ENCODE peak calls at places on chromosomes 4 and X, in seven cellular contexts. One of them, this sample, is unnamed. For H3K9me3, the result is how much of the 10 kb centered on the place peaks cover.

GRCh38 chr4:55758570-55758969 is 61.0 kb upstream of the EXOC1L start:
- DNase-seq in PC-3: no peak
- DNase-seq in endothelial cell of umbilical vein: no peak
- DNase-seq in stomach: no peak
- DNase-seq in HCT116: no peak
- DNase-seq in tibial artery: no peak
- DNase-seq in psoas muscle: no peak
- DNase-seq in this sample: no peak

GRCh38 chrX:70508296-70508911 is 63.8 kb downstream of the DLG3 start:
- DNase-seq in HCT116: no peak
- DNase-seq in tibial artery: no peak
- DNase-seq in psoas muscle: no peak
- DNase-seq in stomach: no peak
- DNase-seq in endothelial cell of umbilical vein: peak
- DNase-seq in PC-3: peak
- DNase-seq in this sample: no peak

GRCh38 chr4:151407466-151408379 is 1.3 kb upstream of the FHIP1A start:
- DNase-seq in PC-3: peak
- DNase-seq in stomach: peak
- DNase-seq in endothelial cell of umbilical vein: no peak
- DNase-seq in HCT116: no peak
- DNase-seq in psoas muscle: peak
- DNase-seq in tibial artery: no peak
- DNase-seq in this sample: peak

GRCh38 chr4:139704915-139705485 is 39.4 kb downstream of the MGST2 start:
- DNase-seq in tibial artery: no peak
- DNase-seq in psoas muscle: no peak
- DNase-seq in PC-3: peak
- DNase-seq in endothelial cell of umbilical vein: peak
- DNase-seq in HCT116: peak
- DNase-seq in stomach: no peak
- DNase-seq in this sample: no peak

GRCh38 chrX:120653000-120653399 is 23.1 kb upstream of the C1GALT1C1 start:
- DNase-seq in endothelial cell of umbilical vein: no peak
- DNase-seq in PC-3: no peak
- DNase-seq in stomach: no peak
- DNase-seq in tibial artery: no peak
- DNase-seq in HCT116: no peak
- DNase-seq in psoas muscle: no peak
- DNase-seq in this sample: no peak

GRCh38 chrX:115459883-115460564 is 101.0 kb upstream of the PLS3 start:
- DNase-seq in tibial artery: no peak
- DNase-seq in stomach: no peak
- DNase-seq in endothelial cell of umbilical vein: no peak
- DNase-seq in psoas muscle: no peak
- DNase-seq in HCT116: no peak
- DNase-seq in PC-3: peak
- DNase-seq in this sample: no peak

GRCh38 chr4:71065991-71066390 is 72.5 kb downstream of the DCK start:
- DNase-seq in stomach: no peak
- DNase-seq in tibial artery: no peak
- DNase-seq in PC-3: no peak
- DNase-seq in endothelial cell of umbilical vein: no peak
- DNase-seq in psoas muscle: no peak
- DNase-seq in HCT116: no peak
- DNase-seq in this sample: no peak

GRCh38 chr4:98482847-98483806 is 175.3 kb downstream of the TSPAN5 start:
- DNase-seq in HCT116: peak
- DNase-seq in tibial artery: no peak
- DNase-seq in endothelial cell of umbilical vein: peak
- DNase-seq in stomach: no peak
- DNase-seq in PC-3: peak
- DNase-seq in psoas muscle: no peak
- DNase-seq in this sample: no peak

GRCh38 chr4:27624749-27625148 is 764.1 kb downstream of the STIM2 start:
- DNase-seq in stomach: no peak
- DNase-seq in PC-3: no peak
- DNase-seq in psoas muscle: no peak
- DNase-seq in endothelial cell of umbilical vein: no peak
- DNase-seq in tibial artery: no peak
- DNase-seq in HCT116: no peak
- DNase-seq in this sample: no peak

GRCh38 chrX:139890991-139891700 is 41.7 kb downstream of the ATP11C start:
- DNase-seq in endothelial cell of umbilical vein: peak
- DNase-seq in stomach: no peak
- DNase-seq in psoas muscle: no peak
- DNase-seq in tibial artery: no peak
- DNase-seq in HCT116: no peak
- DNase-seq in PC-3: peak
- DNase-seq in this sample: no peak

GRCh38 chr4:180330521-180330920 is 1912.7 kb upstream of the TENM3 start:
- DNase-seq in PC-3: peak
- DNase-seq in HCT116: no peak
- DNase-seq in stomach: no peak
- DNase-seq in tibial artery: no peak
- DNase-seq in psoas muscle: no peak
- DNase-seq in endothelial cell of umbilical vein: no peak
- DNase-seq in this sample: no peak

GRCh38 chr4:54687887-54688841 is 30.4 kb downstream of the KIT start:
- DNase-seq in PC-3: no peak
- DNase-seq in stomach: no peak
- DNase-seq in tibial artery: no peak
- DNase-seq in endothelial cell of umbilical vein: no peak
- DNase-seq in psoas muscle: no peak
- DNase-seq in HCT116: no peak
- DNase-seq in this sample: no peak

GRCh38 chr4:102735578-102735977 is 25.2 kb downstream of the MANBA start:
- DNase-seq in endothelial cell of umbilical vein: no peak
- DNase-seq in psoas muscle: no peak
- DNase-seq in HCT116: no peak
- DNase-seq in stomach: no peak
- DNase-seq in tibial artery: no peak
- DNase-seq in PC-3: peak
- DNase-seq in this sample: no peak

GRCh38 chr4:6764976-6765620 is 17.4 kb upstream of the KIAA0232 start:
- DNase-seq in HCT116: no peak
- DNase-seq in endothelial cell of umbilical vein: no peak
- DNase-seq in PC-3: no peak
- DNase-seq in tibial artery: no peak
- DNase-seq in stomach: no peak
- DNase-seq in psoas muscle: no peak
- DNase-seq in this sample: no peak

GRCh38 chrX:25726539-25726938 is 411.6 kb upstream of the MAGEB18 start:
- DNase-seq in tibial artery: no peak
- DNase-seq in HCT116: no peak
- DNase-seq in endothelial cell of umbilical vein: no peak
- DNase-seq in psoas muscle: no peak
- DNase-seq in stomach: no peak
- DNase-seq in PC-3: no peak
- DNase-seq in this sample: no peak

GRCh38 chr4:112951362-112951962 is 98.0 kb upstream of the ANK2 start:
- DNase-seq in PC-3: peak
- DNase-seq in endothelial cell of umbilical vein: peak
- DNase-seq in HCT116: no peak
- DNase-seq in tibial artery: no peak
- DNase-seq in stomach: no peak
- DNase-seq in psoas muscle: no peak
- DNase-seq in this sample: no peak
- TF ChIP-seq CTCF in PC-3: peak
- TF ChIP-seq CTCF in endothelial cell of umbilical vein: peak
- TF ChIP-seq CTCF in HCT116: peak
- TF ChIP-seq CTCF in tibial artery: peak
- TF ChIP-seq CTCF in stomach: no peak
- TF ChIP-seq CTCF in psoas muscle: peak
- TF ChIP-seq CTCF in this sample: peak

GRCh38 chr4:1994935-1995334 is 13.8 kb downstream of the NELFA start:
- DNase-seq in HCT116: no peak
- DNase-seq in PC-3: no peak
- DNase-seq in tibial artery: no peak
- DNase-seq in endothelial cell of umbilical vein: no peak
- DNase-seq in stomach: no peak
- DNase-seq in psoas muscle: no peak
- DNase-seq in this sample: no peak

GRCh38 chr4:1993169-1993516 is 15.6 kb downstream of the NELFA start:
- DNase-seq in psoas muscle: no peak
- DNase-seq in tibial artery: no peak
- DNase-seq in HCT116: no peak
- DNase-seq in PC-3: no peak
- DNase-seq in stomach: no peak
- DNase-seq in endothelial cell of umbilical vein: no peak
- DNase-seq in this sample: no peak

GRCh38 chr4:1998296-1998695 is 10.5 kb downstream of the NELFA start:
- DNase-seq in PC-3: peak
- DNase-seq in endothelial cell of umbilical vein: no peak
- DNase-seq in psoas muscle: no peak
- DNase-seq in stomach: no peak
- DNase-seq in tibial artery: no peak
- DNase-seq in HCT116: no peak
- DNase-seq in this sample: no peak

GRCh38 chr4:1997712-1998111 is 11.1 kb downstream of the NELFA start:
- DNase-seq in PC-3: no peak
- DNase-seq in stomach: no peak
- DNase-seq in HCT116: no peak
- DNase-seq in endothelial cell of umbilical vein: no peak
- DNase-seq in tibial artery: no peak
- DNase-seq in psoas muscle: no peak
- DNase-seq in this sample: no peak

DNA sequence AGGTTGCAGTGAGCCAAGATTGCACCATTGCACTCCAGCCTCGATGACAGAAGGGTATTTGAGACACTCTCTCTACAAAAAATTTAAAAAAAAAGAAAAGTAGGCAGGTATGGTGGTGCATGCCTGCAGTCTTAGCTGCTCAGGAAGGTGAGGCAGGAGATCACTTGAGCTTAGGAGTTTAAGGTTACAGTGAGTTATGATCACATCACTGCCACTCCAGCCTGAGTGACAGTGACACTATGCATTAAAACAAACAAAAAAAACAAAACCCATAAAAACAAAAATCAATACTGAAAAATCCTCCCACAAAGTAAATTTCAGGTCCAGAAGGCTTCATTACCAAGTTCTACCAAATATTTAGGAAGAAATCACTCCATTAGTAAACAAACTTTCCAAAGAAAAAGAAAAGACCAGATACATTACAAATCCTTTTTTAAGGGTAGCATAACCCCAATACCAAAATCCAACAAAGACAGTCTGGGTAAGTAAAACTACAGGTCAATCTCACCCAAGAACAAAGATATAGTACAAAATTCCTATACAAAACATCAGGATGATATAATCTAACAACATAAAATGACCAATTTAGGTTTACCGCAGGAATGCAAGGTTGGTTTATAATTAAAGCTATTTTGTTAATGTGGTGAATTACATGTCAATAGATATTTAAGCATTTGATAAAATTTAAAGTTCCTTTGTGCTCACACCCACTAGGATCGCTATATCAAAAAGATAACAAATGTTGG is 11.7 kb downstream of the NELFA start:
- DNase-seq in endothelial cell of umbilical vein: no peak
- DNase-seq in HCT116: no peak
- DNase-seq in psoas muscle: no peak
- DNase-seq in stomach: no peak
- DNase-seq in PC-3: peak
- DNase-seq in tibial artery: no peak
- DNase-seq in this sample: no peak
- H3K9me3 ChIP-seq in endothelial cell of umbilical vein: under half
- H3K9me3 ChIP-seq in HCT116: under half
- H3K9me3 ChIP-seq in psoas muscle: under half
- H3K9me3 ChIP-seq in stomach: under half
- H3K9me3 ChIP-seq in PC-3: under half
- H3K9me3 ChIP-seq in tibial artery: under half
- H3K9me3 ChIP-seq in this sample: under half

DNA sequence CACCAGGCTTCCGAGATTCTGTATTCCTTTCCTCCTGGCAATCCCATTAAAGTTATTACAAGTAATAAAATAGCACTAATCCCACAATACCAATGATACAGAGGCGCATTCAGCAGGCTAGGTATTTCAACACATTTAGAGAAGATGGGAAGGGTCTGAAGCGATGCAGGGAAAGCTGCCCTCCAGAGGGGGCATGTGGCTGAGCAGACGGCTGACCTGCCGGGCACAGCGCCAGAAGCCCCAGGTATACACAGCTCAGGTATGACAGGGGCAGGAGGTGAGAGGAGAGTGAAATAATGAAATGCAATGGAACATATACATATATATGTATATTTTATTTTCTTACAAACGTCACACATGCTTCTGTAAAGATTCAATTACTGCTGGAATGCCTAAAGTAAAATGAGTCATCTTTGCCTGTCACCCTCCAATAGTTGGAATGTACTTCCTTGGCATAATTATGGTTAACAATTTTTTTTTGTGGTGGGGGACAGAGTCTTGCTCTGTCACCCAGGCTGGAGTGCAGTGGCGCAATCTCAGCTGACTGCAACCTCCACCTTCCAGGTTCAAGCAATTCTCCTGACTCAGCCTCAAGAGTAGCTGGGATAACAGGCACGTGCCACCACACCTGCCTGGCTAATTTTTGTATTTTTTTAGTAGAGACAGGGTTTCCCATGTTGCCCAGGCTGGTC is 21.3 kb upstream of the CDKN2AIP start:
- DNase-seq in PC-3: peak
- DNase-seq in psoas muscle: no peak
- DNase-seq in HCT116: no peak
- DNase-seq in endothelial cell of umbilical vein: no peak
- DNase-seq in stomach: no peak
- DNase-seq in tibial artery: no peak
- DNase-seq in this sample: no peak
- TF ChIP-seq CTCF in PC-3: no peak
- TF ChIP-seq CTCF in psoas muscle: no peak
- TF ChIP-seq CTCF in HCT116: no peak
- TF ChIP-seq CTCF in endothelial cell of umbilical vein: no peak
- TF ChIP-seq CTCF in stomach: no peak
- TF ChIP-seq CTCF in tibial artery: no peak
- TF ChIP-seq CTCF in this sample: no peak

GRCh38 chrX:55120767-55121358 is 32.0 kb downstream of the PAGE2 start:
- DNase-seq in PC-3: no peak
- DNase-seq in tibial artery: no peak
- DNase-seq in HCT116: no peak
- DNase-seq in stomach: no peak
- DNase-seq in psoas muscle: no peak
- DNase-seq in endothelial cell of umbilical vein: peak
- DNase-seq in this sample: no peak

GRCh38 chrX:55118574-55118973 is 29.8 kb downstream of the PAGE2 start:
- DNase-seq in PC-3: no peak
- DNase-seq in HCT116: no peak
- DNase-seq in endothelial cell of umbilical vein: peak
- DNase-seq in tibial artery: no peak
- DNase-seq in stomach: no peak
- DNase-seq in psoas muscle: no peak
- DNase-seq in this sample: no peak

GRCh38 chrX:55119271-55119670 is 30.5 kb downstream of the PAGE2 start:
- DNase-seq in endothelial cell of umbilical vein: peak
- DNase-seq in stomach: no peak
- DNase-seq in PC-3: no peak
- DNase-seq in tibial artery: no peak
- DNase-seq in HCT116: no peak
- DNase-seq in psoas muscle: no peak
- DNase-seq in this sample: no peak

DNA sequence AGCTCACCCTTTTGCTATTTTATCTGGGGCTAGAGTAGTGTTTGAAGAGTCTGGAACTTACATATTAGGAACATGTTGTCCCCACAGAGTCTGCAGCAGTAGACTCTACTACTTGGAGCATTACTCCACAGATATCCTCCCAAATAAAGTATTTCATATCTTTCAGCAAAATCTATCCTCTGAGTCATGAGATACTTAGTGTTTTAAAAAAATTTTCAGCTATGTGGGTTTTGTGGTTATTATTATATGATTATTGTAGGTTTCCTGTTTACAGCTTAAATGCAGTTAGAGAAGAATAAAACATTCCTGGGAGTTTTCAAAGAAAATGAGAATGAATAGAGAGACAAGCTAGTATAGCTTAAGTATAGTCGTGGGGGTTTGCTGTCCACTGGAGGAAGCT is 30.9 kb downstream of the PAGE2 start:
- DNase-seq in psoas muscle: no peak
- DNase-seq in endothelial cell of umbilical vein: no peak
- DNase-seq in stomach: no peak
- DNase-seq in tibial artery: no peak
- DNase-seq in HCT116: no peak
- DNase-seq in PC-3: peak
- DNase-seq in this sample: no peak
- H3K9me3 ChIP-seq in psoas muscle: under half
- H3K9me3 ChIP-seq in endothelial cell of umbilical vein: under half
- H3K9me3 ChIP-seq in stomach: under half
- H3K9me3 ChIP-seq in tibial artery: under half
- H3K9me3 ChIP-seq in HCT116: under half
- H3K9me3 ChIP-seq in PC-3: under half
- H3K9me3 ChIP-seq in this sample: under half

This sample was measured in right lobe of liver.